ENCODE peak calls at places on chromosome 21, in nine cellular contexts. K, X, F, L, P, Q, M, A and Z are unnamed samples.

GRCh38 chr21:19029816-19030215 is 626.2 kb upstream of the TMPRSS15 start:
- DNase-seq in Q (no peak), A (no peak), X (no peak), M (no peak), P (no peak), K (no peak), F (no peak), L (no peak), Z (no peak)

GRCh38 chr21:17796037-17796403 is 23.1 kb downstream of the C21orf91 start:
- DNase-seq in A (no peak), L (no peak), F (no peak), X (no peak), M (no peak), Q (no peak), P (no peak), K (no peak), Z (no peak)

GRCh38 chr21:42336065-42336464 is 14.7 kb downstream of the TFF2 start:
- DNase-seq in Q (peak; percentile 25), M (peak; percentile 57), F (no peak), A (no peak), P (no peak), X (no peak), K (peak; percentile 15), L (peak; percentile 85), Z (no peak)

GRCh38 chr21:16218682-16219343 is 489.0 kb downstream of the USP25 start:
- DNase-seq in L (no peak), A (no peak), F (no peak), P (no peak), Q (no peak), X (no peak), M (no peak), K (no peak), Z (no peak)

GRCh38 chr21:20968391-20968790 is 29.8 kb upstream of the NCAM2 start:
- DNase-seq in F (peak; percentile 6), M (no peak), K (no peak), P (no peak), X (no peak), L (no peak), A (no peak), Q (no peak), Z (no peak)

GRCh38 chr21:45104560-45104959 is 30.2 kb downstream of the ADARB1 start:
- DNase-seq in K (no peak), X (no peak), Q (no peak), P (peak; percentile 43), F (no peak), M (no peak), A (no peak), L (no peak), Z (peak; percentile 46)

GRCh38 chr21:37429356-37429755 is 62.8 kb downstream of the DYRK1A start:
- DNase-seq in X (no peak), Q (no peak), F (no peak), K (no peak), P (no peak), M (no peak), L (no peak), A (no peak), Z (no peak)

GRCh38 chr21:19268634-19269138 is 865.1 kb upstream of the TMPRSS15 start:
- DNase-seq in K (no peak), M (no peak), P (no peak), L (no peak), A (no peak), Q (no peak), F (peak; percentile 6), X (no peak), Z (no peak)

GRCh38 chr21:17550671-17551308 is 37.9 kb downstream of the CXADR start:
- DNase-seq in L (no peak), X (no peak), M (no peak), K (no peak), A (no peak), Q (no peak), P (no peak), F (no peak), Z (no peak)

GRCh38 chr21:36807421-36808004 is 108.6 kb downstream of the SIM2 start:
- DNase-seq in X (no peak), K (no peak), P (no peak), L (no peak), A (no peak), F (no peak), M (no peak), Q (no peak), Z (no peak)

GRCh38 chr21:37273911-37274690 is 7.0 kb upstream of the VPS26C start:
- DNase-seq in P (no peak), M (no peak), K (no peak), A (no peak), L (no peak), Q (no peak), F (no peak), X (no peak), Z (no peak)

GRCh38 chr21:42969193-42969600 is 5.2 kb upstream of the PKNOX1 start:
- DNase-seq in F (no peak), X (no peak), M (no peak), L (no peak), Q (peak; percentile 19), K (no peak), A (no peak), P (no peak), Z (no peak)

GRCh38 chr21:15669247-15669646 is 60.5 kb upstream of the USP25 start:
- DNase-seq in F (peak; percentile 25), P (no peak), A (peak; percentile 36), X (no peak), K (no peak), M (no peak), L (no peak), Q (no peak), Z (no peak)

GRCh38 chr21:41207401-41208388 is 39.7 kb downstream of the BACE2 start:
- DNase-seq in P (no peak), K (peak; percentile 89), Q (no peak), F (peak; percentile 63), X (peak; percentile 34), M (no peak), L (no peak), A (peak; percentile 31), Z (no peak)

GRCh38 chr21:34008618-34009017 is 64.8 kb upstream of the MRPS6 start:
- DNase-seq in K (no peak), L (no peak), M (no peak), A (no peak), P (no peak), Q (no peak), X (no peak), F (peak; percentile 32), Z (no peak)

GRCh38 chr21:36163780-36164426 is 7.3 kb downstream of the DOP1B start:
- DNase-seq in F (no peak), L (no peak), K (no peak), Q (no peak), X (no peak), P (no peak), M (no peak), A (no peak), Z (no peak)

GRCh38 chr21:42096593-42096992 is 25.5 kb downstream of the UMODL1 start:
- DNase-seq in X (no peak), P (no peak), K (no peak), A (no peak), Q (no peak), L (no peak), F (no peak), M (no peak), Z (no peak)

GRCh38 chr21:45299864-45300785 is 12.4 kb upstream of the POFUT2 start:
- DNase-seq in A (no peak), X (peak; percentile 19), P (no peak), K (peak; percentile 67), Q (peak; percentile 65), L (no peak), M (no peak), F (peak; percentile 78), Z (no peak)

GRCh38 chr21:42237577-42237976 is 18.6 kb downstream of the ABCG1 start:
- DNase-seq in X (no peak), M (no peak), A (no peak), Q (no peak), F (no peak), P (no peak), L (no peak), K (no peak), Z (no peak)

DNA sequence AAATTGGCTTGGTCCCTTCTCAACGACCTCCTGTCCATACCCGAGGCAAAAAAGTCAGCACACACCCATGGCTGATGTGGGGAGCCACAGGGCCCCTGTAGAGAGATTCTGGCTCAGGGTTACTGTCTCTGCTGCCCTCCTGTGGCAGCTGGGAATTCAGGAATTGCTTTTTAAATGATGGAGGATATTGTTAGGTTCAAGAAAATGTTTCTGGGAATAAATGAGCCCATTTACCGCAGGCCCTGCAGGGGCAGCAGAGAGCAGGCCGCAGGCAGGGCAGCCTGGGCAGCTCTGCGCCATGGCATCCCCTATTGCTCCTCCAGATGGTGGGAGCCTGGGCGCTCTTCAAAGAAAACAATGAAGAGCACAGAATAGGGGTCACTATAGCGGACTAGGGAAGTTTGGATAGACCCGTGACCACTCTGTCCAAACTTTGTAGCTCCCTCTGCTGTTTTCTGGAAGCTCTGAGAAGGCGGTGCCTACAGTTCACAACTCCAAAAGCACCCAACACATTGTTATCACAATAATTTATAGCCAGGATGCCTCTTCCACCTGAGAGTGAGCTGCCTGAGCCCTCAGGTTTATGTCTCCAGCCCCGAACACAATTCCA is 201.1 kb downstream of the BACH1 start:
- DNase-seq in L (peak; percentile 79), F (peak; percentile 26), Q (no peak), A (peak; percentile 39), X (no peak), M (no peak), P (peak; percentile 67), K (no peak), Z (peak; percentile 46)
- TF ChIP-seq CTCF in L (peak; percentile 95), F (peak; percentile 59), Q (peak; percentile 21), A (peak; percentile 88), X (no peak), M (peak; percentile 54), P (peak; percentile 88), K (no peak), Z (peak; percentile 61)

DNA sequence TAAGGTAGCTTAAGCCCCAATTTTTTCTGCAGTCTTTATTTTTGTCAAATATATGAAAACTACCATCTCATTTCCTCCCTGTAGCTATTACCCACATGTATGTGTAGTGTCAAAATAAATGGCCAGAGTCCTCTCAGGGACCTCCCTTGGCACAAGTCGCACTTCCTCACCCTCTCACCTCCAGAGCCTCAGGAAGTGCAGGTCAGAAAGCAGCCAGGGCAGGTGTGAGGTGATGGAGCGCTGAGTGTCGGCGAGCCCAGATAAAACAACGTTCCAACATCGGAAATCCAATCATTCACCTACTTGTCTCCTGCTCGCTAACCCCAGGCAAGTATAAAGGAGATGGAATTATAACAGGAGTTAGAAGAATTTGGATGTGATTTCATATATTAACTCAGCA is 76.6 kb upstream of the ERG start:
- DNase-seq in X (no peak), A (no peak), F (no peak), Q (no peak), M (no peak), L (no peak), P (no peak), K (no peak), Z (no peak)
- TF ChIP-seq CTCF in X (no peak), A (no peak), F (no peak), Q (no peak), M (no peak), L (no peak), P (no peak), K (no peak), Z (no peak)

GRCh38 chr21:44071359-44072104 is 35.7 kb upstream of the PWP2 start:
- DNase-seq in P (no peak), A (no peak), X (no peak), M (no peak), K (no peak), F (no peak), L (no peak), Q (no peak), Z (no peak)
- TF ChIP-seq CTCF in P (no peak), A (no peak), X (no peak), M (no peak), K (no peak), F (no peak), L (peak; percentile 38), Q (no peak), Z (no peak)

GRCh38 chr21:46518983-46519583 is 60.4 kb downstream of the DIP2A start:
- DNase-seq in P (no peak), L (no peak), K (no peak), A (no peak), M (no peak), F (no peak), X (no peak), Q (no peak), Z (no peak)
- TF ChIP-seq CTCF in P (no peak), L (no peak), K (no peak), A (no peak), M (no peak), F (no peak), X (no peak), Q (no peak), Z (no peak)